ENCODE peak calls at places on chromosomes 5 and 9, in six cellular contexts. B, Z, R, A, T and O are unnamed samples.
A peak's percentile ranks its signal among the peaks of the same experiment; 100 is the strongest.

GRCh38 chr5:127596501-127596900 is 52.4 kb upstream of the CTXN3 start:
- DNase-seq in B (no peak), Z (no peak), R (no peak), A (no peak), T (no peak), O (no peak)

GRCh38 chr5:37172957-37173356 is 76.2 kb downstream of the CPLANE1 start:
- DNase-seq in B (no peak), Z (no peak), R (no peak), A (no peak), T (no peak), O (no peak)

GRCh38 chr5:149416977-149417713 is 38.1 kb upstream of the IL17B start:
- DNase-seq in B (no peak), Z (no peak), R (no peak), A (no peak), T (no peak), O (no peak)

GRCh38 chr9:18359335-18359734 is 114.6 kb upstream of the ADAMTSL1 start:
- DNase-seq in B (no peak), Z (no peak), R (no peak), A (no peak), T (no peak), O (no peak)

GRCh38 chr9:706606-707451 is 134.7 kb upstream of the DMRT1 start:
- DNase-seq in B (no peak), Z (peak; percentile 61), R (peak; percentile 6), A (peak; percentile 17), T (peak; percentile 68), O (no peak)

GRCh38 chr9:133118179-133118520 is 2.9 kb downstream of the RALGDS start:
- DNase-seq in B (no peak), Z (no peak), R (no peak), A (no peak), T (no peak), O (no peak)

GRCh38 chr5:96336351-96336985 is 96.6 kb downstream of the PCSK1 start:
- DNase-seq in B (no peak), Z (peak; percentile 31), R (no peak), A (no peak), T (peak; percentile 76), O (no peak)

GRCh38 chr9:124188331-124189110 is 69.2 kb upstream of the NEK6 start:
- DNase-seq in B (no peak), Z (no peak), R (no peak), A (no peak), T (no peak), O (no peak)

GRCh38 chr5:168039485-168040005 is 251.9 kb upstream of the WWC1 start:
- DNase-seq in B (no peak), Z (no peak), R (no peak), A (no peak), T (no peak), O (no peak)

GRCh38 chr5:156396830-156397081 is 69.8 kb downstream of the SGCD start:
- DNase-seq in B (no peak), Z (no peak), R (no peak), A (no peak), T (no peak), O (no peak)

GRCh38 chr5:5419291-5420210 is 2.9 kb upstream of the ICE1 start:
- DNase-seq in B (no peak), Z (no peak), R (no peak), A (no peak), T (no peak), O (no peak)

GRCh38 chr9:5551771-5552170 is 41.4 kb downstream of the PDCD1LG2 start:
- DNase-seq in B (no peak), Z (no peak), R (no peak), A (no peak), T (no peak), O (no peak)

GRCh38 chr9:93110400-93110855 is 14.4 kb downstream of the CARD19 start:
- DNase-seq in B (peak; percentile 15), Z (no peak), R (no peak), A (no peak), T (peak; percentile 53), O (no peak)

GRCh38 chr5:132055808-132056609 is 4.4 kb upstream of the IL3 start:
- DNase-seq in B (peak; percentile 49), Z (no peak), R (no peak), A (no peak), T (peak; percentile 79), O (peak; percentile 5)

GRCh38 chr9:75624984-75625383 is 265.5 kb upstream of the PCSK5 start:
- DNase-seq in B (no peak), Z (no peak), R (no peak), A (no peak), T (no peak), O (no peak)

GRCh38 chr9:135632823-135633222 is 6.5 kb downstream of the GLT6D1 start:
- DNase-seq in B (no peak), Z (no peak), R (no peak), A (no peak), T (no peak), O (no peak)

GRCh38 chr5:144774247-144774646 is 603.6 kb downstream of the KCTD16 start:
- DNase-seq in B (no peak), Z (no peak), R (no peak), A (no peak), T (no peak), O (no peak)

GRCh38 chr9:33044162-33044673 is 19.1 kb downstream of the DNAJA1 start:
- DNase-seq in B (peak; percentile 60), Z (peak; percentile 46), R (peak; percentile 39), A (peak; percentile 55), T (peak; percentile 84), O (peak; percentile 54)

GRCh38 chr9:96766199-96766598 is 11.7 kb downstream of the ZNF510 start:
- DNase-seq in B (no peak), Z (no peak), R (no peak), A (no peak), T (no peak), O (no peak)

GRCh38 chr5:9268226-9268625 is 277.6 kb downstream of the SEMA5A start:
- DNase-seq in B (no peak), Z (no peak), R (no peak), A (no peak), T (no peak), O (no peak)

GRCh38 chr9:113695901-113696300 is 180.2 kb upstream of the ZNF618 start:
- DNase-seq in B (no peak), Z (no peak), R (no peak), A (no peak), T (no peak), O (no peak)

GRCh38 chr5:159916841-159917761 is 819 bp downstream of the ADRA1B start:
- DNase-seq in B (no peak), Z (no peak), R (no peak), A (no peak), T (no peak), O (no peak)

GRCh38 chr5:156147948-156148285 is 179.0 kb upstream of the SGCD start:
- DNase-seq in B (no peak), Z (no peak), R (no peak), A (no peak), T (no peak), O (no peak)

GRCh38 chr9:10605388-10605787 is 7.4 kb downstream of the PTPRD start:
- DNase-seq in B (no peak), Z (no peak), R (no peak), A (no peak), T (no peak), O (no peak)

GRCh38 chr9:133681658-133682306 is 45.6 kb downstream of the DBH start:
- DNase-seq in B (no peak), Z (no peak), R (no peak), A (no peak), T (no peak), O (no peak)